ENCODE peak calls at places on chromosome 3, in ten cellular contexts. O, X, G, S, D, Q, B, E, K and T are unnamed samples.
A peak's percentile ranks its signal among the peaks of the same experiment; 100 is the strongest.

GRCh38 chr3:8505621-8506020 is 4.0 kb downstream of the LMCD1 start:
- DNase-seq in K (no peak), S (no peak), Q (peak; percentile 74), B (no peak), E (no peak), G (no peak), X (no peak), D (no peak), O (peak; percentile 53), T (no peak)

GRCh38 chr3:153944084-153944483 is 177.1 kb upstream of the ARHGEF26 start:
- DNase-seq in K (no peak), O (no peak), B (no peak), S (no peak), G (no peak), E (no peak), Q (no peak), X (no peak), D (no peak), T (no peak)

GRCh38 chr3:119794971-119795612 is 13.2 kb downstream of the NR1I2 start:
- DNase-seq in G (no peak), Q (peak; percentile 10), D (no peak), X (peak; percentile 16), E (peak; percentile 87), O (peak; percentile 50), S (no peak), K (no peak), B (peak; percentile 35), T (peak; percentile 89)

GRCh38 chr3:159416854-159417253 is 571.8 kb upstream of the IL12A start:
- DNase-seq in K (no peak), G (no peak), X (peak; percentile 87), Q (no peak), D (no peak), E (peak; percentile 39), B (no peak), O (peak; percentile 96), S (no peak), T (no peak)

GRCh38 chr3:57793737-57794187 is 37.7 kb downstream of the SLMAP start:
- DNase-seq in X (peak; percentile 17), B (no peak), Q (no peak), D (no peak), G (no peak), S (peak; percentile 48), K (no peak), O (no peak), E (no peak), T (no peak)

GRCh38 chr3:155714295-155714718 is 30.6 kb downstream of the PLCH1 start:
- DNase-seq in S (no peak), E (peak; percentile 87), Q (no peak), O (peak; percentile 15), D (no peak), X (no peak), K (no peak), B (peak; percentile 39), G (no peak), T (peak; percentile 85)

GRCh38 chr3:40920041-40920440 is 279.3 kb upstream of the CTNNB1 start:
- DNase-seq in Q (no peak), S (peak; percentile 29), K (no peak), E (no peak), B (no peak), D (no peak), O (no peak), G (peak; percentile 71), X (peak; percentile 74), T (peak; percentile 56)

GRCh38 chr3:42084593-42084992 is 6.6 kb upstream of the TRAK1 start:
- DNase-seq in S (peak; percentile 42), D (no peak), G (no peak), E (no peak), X (no peak), O (no peak), Q (no peak), B (no peak), K (no peak), T (no peak)

GRCh38 chr3:13753926-13754325 is 125.9 kb downstream of the WNT7A start:
- DNase-seq in O (peak; percentile 60), B (no peak), K (no peak), D (no peak), Q (no peak), E (no peak), X (no peak), S (no peak), G (no peak), T (no peak)

GRCh38 chr3:108388136-108389132 is 92.1 kb downstream of the HHLA2 start:
- DNase-seq in S (peak; percentile 14), Q (no peak), G (no peak), O (peak; percentile 39), E (no peak), K (peak; percentile 32), D (no peak), B (no peak), X (no peak), T (no peak)

GRCh38 chr3:16052964-16053363 is 121.5 kb upstream of the GALNT15 start:
- DNase-seq in G (no peak), E (no peak), K (no peak), D (no peak), S (peak; percentile 67), B (no peak), Q (no peak), O (no peak), X (no peak), T (no peak)

GRCh38 chr3:149377408-149378111 is at the start of gene TM4SF1:
- DNase-seq in K (no peak), B (no peak), S (peak; percentile 78), X (peak; percentile 88), G (peak; percentile 96), Q (peak; percentile 89), O (peak; percentile 54), E (no peak), D (no peak), T (peak; percentile 65)

GRCh38 chr3:36679384-36680200 is 84.8 kb downstream of the DCLK3 start:
- DNase-seq in D (no peak), E (no peak), K (no peak), Q (no peak), S (peak; percentile 91), B (no peak), O (no peak), X (peak; percentile 93), G (peak; percentile 64), T (no peak)

GRCh38 chr3:49668861-49669260 is 5.3 kb upstream of the APEH start:
- DNase-seq in Q (no peak), O (no peak), B (no peak), G (peak; percentile 41), K (no peak), E (no peak), X (peak; percentile 23), D (no peak), S (peak; percentile 66), T (no peak)

GRCh38 chr3:108235290-108235689 is 13.1 kb upstream of the IFT57 start:
- DNase-seq in O (no peak), S (no peak), Q (no peak), K (no peak), B (no peak), E (no peak), X (no peak), D (no peak), G (no peak), T (no peak)

GRCh38 chr3:46934508-46935167 is 41.9 kb downstream of the CCDC12 start:
- DNase-seq in B (no peak), S (peak; percentile 86), E (no peak), D (no peak), X (peak; percentile 41), K (no peak), Q (no peak), O (no peak), G (no peak), T (no peak)

GRCh38 chr3:149967067-149967685 is 3.5 kb downstream of the PFN2 start:
- DNase-seq in Q (no peak), X (peak; percentile 70), G (no peak), O (peak; percentile 73), S (peak; percentile 69), D (peak; percentile 29), E (peak; percentile 28), K (no peak), B (no peak), T (no peak)

GRCh38 chr3:181581651-181582050 is 130.1 kb upstream of the SOX2 start:
- DNase-seq in B (no peak), Q (no peak), G (no peak), X (peak; percentile 2), S (no peak), D (no peak), E (no peak), K (no peak), O (no peak), T (peak; percentile 39)

GRCh38 chr3:87834327-87834726 is 224.5 kb downstream of the CGGBP1 start:
- DNase-seq in X (no peak), K (no peak), S (no peak), G (no peak), Q (peak; percentile 16), O (no peak), E (no peak), D (no peak), B (no peak), T (no peak)

GRCh38 chr3:123329636-123330340 is 119.1 kb downstream of the ADCY5 start:
- DNase-seq in G (no peak), K (no peak), Q (peak; percentile 68), B (no peak), O (no peak), D (no peak), E (no peak), X (no peak), S (no peak), T (no peak)

GRCh38 chr3:50675179-50676030 is 678 bp downstream of the DOCK3 start:
- DNase-seq in O (peak; percentile 70), Q (peak; percentile 21), G (no peak), D (peak; percentile 22), E (peak; percentile 85), X (no peak), S (peak; percentile 36), B (peak; percentile 86), K (peak; percentile 54), T (peak; percentile 89)

GRCh38 chr3:143521803-143522202 is 326.5 kb downstream of the SLC9A9 start:
- DNase-seq in X (no peak), O (no peak), S (no peak), G (no peak), K (no peak), E (no peak), D (no peak), Q (no peak), B (no peak), T (no peak)

GRCh38 chr3:140708815-140709214 is 31.0 kb downstream of the TRIM42 start:
- DNase-seq in E (no peak), Q (no peak), B (no peak), X (no peak), K (no peak), G (no peak), O (no peak), D (no peak), S (no peak), T (no peak)

GRCh38 chr3:20488101-20488500 is 302.1 kb upstream of the SGO1 start:
- DNase-seq in E (no peak), D (no peak), K (no peak), Q (no peak), S (no peak), G (no peak), O (no peak), X (no peak), B (no peak), T (no peak)

GRCh38 chr3:112333386-112334334 is 704 bp downstream of the CD200 start:
- DNase-seq in S (no peak), D (no peak), X (peak; percentile 74), E (peak; percentile 60), G (no peak), K (peak; percentile 20), Q (no peak), B (peak; percentile 45), O (peak; percentile 89), T (peak; percentile 76)

GRCh38 chr3:170730071-170730812 is 139.8 kb downstream of the RPL22L1 start:
- DNase-seq in G (no peak), O (no peak), S (no peak), E (no peak), Q (no peak), B (no peak), K (no peak), D (no peak), X (no peak), T (no peak)

GRCh38 chr3:194987571-194988494 is 283.1 kb downstream of the XXYLT1 start:
- DNase-seq in D (no peak), O (no peak), G (no peak), S (no peak), K (no peak), B (no peak), Q (no peak), E (no peak), X (no peak), T (no peak)

GRCh38 chr3:149375164-149375823 is 2.2 kb downstream of the TM4SF1 start:
- DNase-seq in E (no peak), G (no peak), X (no peak), S (no peak), D (no peak), Q (no peak), B (no peak), O (no peak), K (no peak), T (no peak)